ENCODE peak calls at places on chromosome 9, in six cellular contexts. V is esophagus squamous epithelium, O is heart left ventricle, N is testis, Z is A549, I is uterus. F is an unnamed sample.

GRCh38 chr9:74838351-74838750 is 49.4 kb downstream of the TRPM6 start:
- DNase-seq in V (no peak), O (no peak), N (no peak), Z (no peak), I (no peak), F (no peak)

GRCh38 chr9:124450931-124451661 is 845 bp downstream of the ADGRD2 start:
- DNase-seq in V (no peak), O (no peak), N (no peak), Z (no peak), I (no peak), F (no peak)

GRCh38 chr9:107471562-107471961 is 18.0 kb downstream of the KLF4 start:
- DNase-seq in V (no peak), O (no peak), N (no peak), Z (no peak), I (no peak), F (no peak)

GRCh38 chr9:92480332-92480771 is 2.0 kb downstream of the ASPN start:
- DNase-seq in V (no peak), O (no peak), N (no peak), Z (no peak), I (peak), F (no peak)

GRCh38 chr9:122005597-122005996 is 87.5 kb downstream of the TTLL11 start:
- DNase-seq in V (no peak), O (no peak), N (no peak), Z (peak), I (no peak), F (no peak)

GRCh38 chr9:38622961-38623360 is 2.6 kb upstream of the ANKRD18A start:
- DNase-seq in V (no peak), O (no peak), N (no peak), Z (no peak), I (no peak), F (no peak)

GRCh38 chr9:124309665-124310064 is 51.9 kb downstream of the NEK6 start:
- DNase-seq in V (no peak), O (no peak), N (no peak), Z (peak), I (peak), F (no peak)

GRCh38 chr9:120928720-120929389 is 2.3 kb upstream of the TRAF1 start:
- DNase-seq in V (peak), O (peak), N (peak), Z (peak), I (peak), F (peak)

GRCh38 chr9:86464242-86464641 is 110.0 kb upstream of the TUT7 start:
- DNase-seq in V (no peak), O (no peak), N (no peak), Z (no peak), I (no peak), F (no peak)

GRCh38 chr9:85521331-85522197 is 220.2 kb downstream of the AGTPBP1 start:
- DNase-seq in V (no peak), O (peak), N (no peak), Z (no peak), I (no peak), F (no peak)

GRCh38 chr9:95605087-95605486 is 88.3 kb upstream of the PTCH1 start:
- DNase-seq in V (no peak), O (no peak), N (no peak), Z (no peak), I (no peak), F (no peak)

GRCh38 chr9:115399026-115399425 is 281.1 kb upstream of the TNC start:
- DNase-seq in V (no peak), O (no peak), N (no peak), Z (no peak), I (no peak), F (peak)

GRCh38 chr9:121201045-121201737 is 478 bp downstream of the RAB14 start:
- DNase-seq in V (no peak), O (peak), N (peak), Z (no peak), I (no peak), F (peak)

GRCh38 chr9:14768561-14769234 is 46.2 kb upstream of the CER1 start:
- DNase-seq in V (no peak), O (no peak), N (peak), Z (peak), I (peak), F (peak)

GRCh38 chr9:113807173-113808061 is 68.7 kb upstream of the ZNF618 start:
- DNase-seq in V (no peak), O (peak), N (peak), Z (peak), I (peak), F (peak)

GRCh38 chr9:127396808-127397721 is at the start of gene SLC2A8:
- DNase-seq in V (peak), O (peak), N (peak), Z (peak), I (peak), F (peak)
- TF ChIP-seq POLR2A in V (peak), O (peak), N (no peak), Z (peak), I (peak), F (no peak)

GRCh38 chr9:135931349-135931820 is 24.0 kb upstream of the CAMSAP1 start:
- DNase-seq in V (no peak), O (no peak), N (no peak), Z (no peak), I (no peak), F (no peak)

GRCh38 chr9:135928074-135928730 is 20.9 kb upstream of the CAMSAP1 start:
- DNase-seq in V (no peak), O (no peak), N (no peak), Z (no peak), I (no peak), F (no peak)

GRCh38 chr9:135930446-135931345 is 23.4 kb upstream of the CAMSAP1 start:
- DNase-seq in V (no peak), O (no peak), N (no peak), Z (no peak), I (no peak), F (no peak)

GRCh38 chr9:135928731-135929655 is 21.6 kb upstream of the CAMSAP1 start:
- DNase-seq in V (no peak), O (no peak), N (no peak), Z (no peak), I (no peak), F (no peak)

GRCh38 chr9:135929656-135930445 is 22.5 kb upstream of the CAMSAP1 start:
- DNase-seq in V (no peak), O (no peak), N (no peak), Z (no peak), I (no peak), F (no peak)
- TF ChIP-seq POLR2A in V (no peak), O (no peak), N (no peak), Z (no peak), I (no peak), F (no peak)

GRCh38 chr9:137580958-137581331 is 2.2 kb upstream of the DPH7 start:
- DNase-seq in V (no peak), O (no peak), N (no peak), Z (no peak), I (no peak), F (no peak)
- TF ChIP-seq POLR2A in V (no peak), O (no peak), N (no peak), Z (no peak), I (no peak), F (no peak)

GRCh38 chr9:128252317-128253139 is 23.3 kb downstream of the GOLGA2 start:
- DNase-seq in V (no peak), O (no peak), N (no peak), Z (no peak), I (no peak), F (no peak)

GRCh38 chr9:128250839-128251558 is 24.8 kb downstream of the GOLGA2 start:
- DNase-seq in V (no peak), O (no peak), N (no peak), Z (no peak), I (no peak), F (no peak)

GRCh38 chr9:128249558-128249913 is 26.3 kb downstream of the GOLGA2 start:
- DNase-seq in V (no peak), O (no peak), N (no peak), Z (no peak), I (no peak), F (peak)

GRCh38 chr9:128251701-128252100 is 24.1 kb downstream of the GOLGA2 start:
- DNase-seq in V (no peak), O (no peak), N (no peak), Z (no peak), I (no peak), F (no peak)

DNA sequence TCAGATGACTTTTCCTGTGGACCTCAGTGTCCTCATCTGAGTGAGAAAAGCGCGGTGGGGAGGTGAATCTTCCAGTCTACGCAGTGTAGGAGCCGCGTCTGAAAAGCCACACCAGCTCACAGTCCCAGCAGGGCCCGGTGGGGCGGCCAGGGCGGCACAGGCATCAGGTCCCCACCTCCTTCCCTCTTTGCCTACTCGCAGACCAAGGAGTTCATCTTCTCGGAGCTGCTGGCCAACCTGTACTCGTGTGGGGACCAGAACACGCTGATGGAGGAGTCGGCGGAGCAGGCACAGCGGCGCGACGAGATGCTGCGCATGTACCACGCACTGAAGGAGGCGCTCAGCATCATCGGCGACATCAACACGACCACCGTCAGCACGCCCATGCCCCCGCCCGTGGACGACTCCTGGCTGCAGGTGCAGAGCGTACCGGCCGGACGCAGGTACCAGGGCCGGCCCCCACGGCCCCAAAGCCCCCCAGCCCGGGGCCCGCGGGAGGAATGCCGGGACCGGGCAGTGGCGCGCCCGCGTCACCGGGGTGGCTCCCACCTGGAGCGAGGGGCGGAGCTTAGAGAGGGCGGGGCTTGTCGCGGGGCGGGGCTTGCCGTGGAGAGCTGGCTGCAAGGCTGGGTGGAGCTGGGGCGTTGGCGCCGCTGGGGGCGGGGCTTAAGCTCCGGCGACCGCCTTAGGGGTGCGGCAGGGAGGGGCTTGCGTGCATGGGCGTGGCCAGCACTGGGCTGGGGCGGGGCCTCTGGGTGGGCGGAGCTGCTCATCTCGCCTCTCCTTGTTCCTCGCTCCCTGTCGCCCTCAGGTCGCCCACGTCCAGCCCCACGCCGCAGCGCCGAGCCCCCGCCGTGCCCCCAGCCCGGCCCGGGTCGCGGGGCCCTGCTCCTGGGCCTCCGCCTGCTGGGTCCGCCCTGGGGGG is 25.6 kb downstream of the GOLGA2 start:
- DNase-seq in V (peak), O (peak), N (peak), Z (peak), I (peak), F (peak)
- TF ChIP-seq POLR2A in V (no peak), O (no peak), N (no peak), Z (no peak), I (no peak), F (no peak)

DNA sequence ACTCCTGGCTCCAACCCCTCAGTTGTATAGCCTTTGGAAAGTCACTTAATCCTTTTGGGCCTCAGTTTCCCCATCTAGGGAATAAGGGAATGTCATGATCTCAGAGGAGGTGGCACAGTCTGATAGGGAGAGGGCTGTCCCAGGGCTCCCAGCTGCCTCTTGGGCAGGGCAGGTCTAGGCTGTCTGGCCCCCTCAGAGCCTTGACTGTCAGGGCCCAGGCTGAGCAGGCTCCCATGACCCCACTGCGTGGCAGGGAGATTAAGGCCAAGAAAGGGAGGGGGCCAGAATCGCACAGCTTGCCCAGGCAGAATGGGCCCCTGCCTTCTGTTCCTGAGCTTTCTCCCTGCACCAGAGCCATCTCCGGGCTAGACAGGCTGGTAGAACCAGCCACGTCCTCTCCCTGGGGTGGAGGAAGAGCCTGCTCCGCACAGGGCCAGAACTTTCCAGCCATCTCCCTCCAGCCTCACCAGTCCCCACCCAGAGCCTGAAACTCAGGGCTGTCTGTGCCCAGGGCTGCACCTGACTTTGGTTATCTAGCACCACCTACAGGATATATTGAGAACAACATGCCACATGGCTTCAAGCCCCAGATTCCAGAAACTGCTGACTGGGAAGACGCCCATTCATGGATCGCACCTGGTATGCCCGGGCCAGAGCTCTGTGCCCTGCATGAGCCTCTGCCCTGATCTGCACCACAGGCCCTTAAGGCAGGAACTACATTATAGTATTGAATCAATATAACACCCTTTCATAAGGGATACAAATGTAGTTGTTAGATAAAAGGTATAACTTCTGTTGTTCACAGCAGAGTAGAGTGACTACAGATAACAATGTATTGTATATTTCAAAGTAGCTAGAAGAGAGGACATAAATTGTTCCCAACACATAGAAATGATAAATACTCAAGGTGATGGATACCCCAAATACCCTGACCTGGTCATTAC is 32.0 kb downstream of the NAIF1 start:
- DNase-seq in V (no peak), O (peak), N (peak), Z (peak), I (peak), F (peak)
- TF ChIP-seq POLR2A in V (no peak), O (no peak), N (no peak), Z (no peak), I (no peak), F (no peak)

GRCh38 chr9:129490583-129491485 is 130.1 kb downstream of the C9orf50 start:
- DNase-seq in V (no peak), O (no peak), N (no peak), Z (no peak), I (no peak), F (no peak)
- TF ChIP-seq POLR2A in V (no peak), O (no peak), N (no peak), Z (no peak), I (no peak), F (no peak)

DNA sequence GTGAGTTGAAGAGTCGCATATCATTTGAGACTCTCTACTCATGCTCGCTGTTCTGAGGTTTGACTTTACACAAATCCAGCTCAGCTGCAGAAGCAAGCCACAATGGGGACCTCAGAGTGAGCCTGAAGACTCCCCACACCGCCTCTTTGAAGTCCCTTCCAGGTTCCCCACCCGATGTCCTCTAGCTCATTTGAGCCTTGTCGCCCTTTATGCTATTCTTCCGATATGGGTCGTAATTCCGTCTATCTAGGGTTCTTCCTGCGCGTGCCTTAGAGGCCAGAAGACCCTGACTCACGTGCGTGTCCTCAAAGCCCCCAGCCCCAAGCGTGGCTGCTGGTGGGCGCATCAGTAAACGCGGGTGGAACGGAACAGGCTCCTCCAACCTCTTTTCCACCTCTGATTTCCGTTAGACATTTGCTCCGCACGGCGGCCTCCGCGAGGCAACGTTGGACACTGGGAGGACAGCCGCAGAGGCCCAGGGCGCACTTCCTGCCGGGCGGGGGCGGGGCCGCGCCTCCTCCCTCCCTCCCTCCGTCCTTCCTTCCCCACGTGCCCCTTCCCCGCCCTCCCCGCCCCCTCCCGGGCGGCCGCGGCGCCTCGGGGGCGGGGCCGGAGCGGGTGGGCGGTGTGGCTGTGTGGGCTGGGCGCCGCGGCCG is at the start of gene SNX30:
- DNase-seq in V (peak), O (peak), N (peak), Z (peak), I (peak), F (peak)
- TF ChIP-seq POLR2A in V (peak), O (no peak), N (no peak), Z (peak), I (peak), F (peak)

DNA sequence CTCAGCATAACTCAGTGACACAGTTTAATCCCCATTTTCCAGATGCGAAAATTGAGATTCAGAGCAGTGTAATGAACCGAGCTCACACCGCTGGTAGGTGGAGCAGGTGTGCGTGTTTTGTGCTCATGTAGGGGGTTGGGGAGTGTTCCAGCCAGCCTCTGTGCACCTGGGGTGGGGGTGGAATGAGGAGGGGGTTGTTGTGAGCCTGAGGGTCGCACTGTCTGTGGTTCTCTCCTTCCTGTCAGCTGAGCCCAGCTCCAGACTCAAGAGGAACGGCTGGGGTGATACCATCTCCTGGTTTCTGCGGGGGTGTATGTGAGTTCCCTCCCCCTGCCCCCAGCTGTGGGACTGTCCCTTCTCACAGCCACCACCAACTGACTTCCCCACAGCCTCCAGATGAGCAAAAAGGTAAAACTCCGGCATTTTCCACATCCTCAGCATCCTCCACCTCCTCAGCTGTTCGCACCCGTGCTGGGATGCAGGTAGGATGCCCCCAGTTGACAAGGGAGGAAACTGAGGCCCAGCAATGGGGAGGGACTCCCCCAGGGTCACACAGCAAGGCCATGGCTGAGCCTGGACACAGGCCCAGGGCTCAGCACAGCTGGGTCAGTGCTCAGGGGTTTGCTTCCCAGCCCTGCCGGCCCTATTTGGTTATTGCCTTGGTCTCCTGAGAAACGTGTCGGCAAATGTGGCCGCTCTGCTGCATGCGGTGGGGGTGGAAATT is 2.1 kb downstream of the SH2D3C start:
- DNase-seq in V (no peak), O (no peak), N (no peak), Z (no peak), I (no peak), F (peak)
- TF ChIP-seq POLR2A in V (no peak), O (no peak), N (no peak), Z (no peak), I (no peak), F (no peak)

F was measured in erythroblast.